ENCODE peak calls at places on chromosomes 11 and 22, in eight cellular contexts. M, R, O, H, W, G, J and S are unnamed samples.

GRCh38 chr22:48578138-48579034 is 1249.3 kb downstream of the BRD1 start:
- DNase-seq in J (no peak), O (no peak), H (no peak), W (no peak), M (no peak), R (no peak), G (no peak), S (no peak)

GRCh38 chr11:77085652-77086051 is 17.0 kb upstream of the OMP start:
- DNase-seq in G (no peak), R (no peak), H (peak; percentile 8), M (no peak), J (peak; percentile 38), W (no peak), O (no peak), S (no peak)

GRCh38 chr11:66864172-66864901 is 7.5 kb downstream of the LRFN4 start:
- DNase-seq in H (no peak), W (no peak), J (no peak), G (no peak), R (no peak), O (no peak), M (no peak), S (no peak)

GRCh38 chr11:117315285-117316196 is 515 bp downstream of the BACE1 start:
- DNase-seq in H (peak; percentile 33), J (peak; percentile 80), O (no peak), G (no peak), R (peak; percentile 24), M (no peak), W (no peak), S (no peak)

GRCh38 chr22:43385770-43386641 is 25.8 kb upstream of the MPPED1 start:
- DNase-seq in J (peak; percentile 94), G (peak; percentile 54), W (peak; percentile 75), O (peak; percentile 79), R (peak; percentile 76), H (peak; percentile 78), M (peak; percentile 69), S (peak; percentile 66)

GRCh38 chr11:126132319-126132718 is 69.7 kb upstream of the CDON start:
- DNase-seq in R (no peak), O (peak; percentile 54), M (no peak), W (no peak), J (no peak), H (peak; percentile 77), G (peak; percentile 55), S (peak; percentile 63)

GRCh38 chr22:45092644-45093043 is 71.1 kb upstream of the NUP50 start:
- DNase-seq in M (no peak), O (no peak), W (no peak), R (no peak), H (no peak), J (no peak), G (no peak), S (no peak)

GRCh38 chr11:78228467-78228866 is 39.7 kb downstream of the USP35 start:
- DNase-seq in M (peak; percentile 51), H (no peak), O (peak; percentile 26), G (peak; percentile 63), R (no peak), J (no peak), W (peak; percentile 73), S (no peak)

GRCh38 chr11:2275334-2276279 is 5.2 kb upstream of the ASCL2 start:
- DNase-seq in H (peak; percentile 8), M (no peak), R (no peak), O (no peak), W (no peak), G (no peak), J (no peak), S (no peak)

GRCh38 chr22:33470456-33470855 is 412.3 kb upstream of the SYN3 start:
- DNase-seq in O (no peak), W (no peak), M (no peak), R (no peak), H (no peak), G (no peak), J (no peak), S (no peak)
- TF ChIP-seq POLR2A in O (no peak), W (no peak), M (no peak), R (no peak), H (no peak), G (no peak), J (no peak), S (no peak)

DNA sequence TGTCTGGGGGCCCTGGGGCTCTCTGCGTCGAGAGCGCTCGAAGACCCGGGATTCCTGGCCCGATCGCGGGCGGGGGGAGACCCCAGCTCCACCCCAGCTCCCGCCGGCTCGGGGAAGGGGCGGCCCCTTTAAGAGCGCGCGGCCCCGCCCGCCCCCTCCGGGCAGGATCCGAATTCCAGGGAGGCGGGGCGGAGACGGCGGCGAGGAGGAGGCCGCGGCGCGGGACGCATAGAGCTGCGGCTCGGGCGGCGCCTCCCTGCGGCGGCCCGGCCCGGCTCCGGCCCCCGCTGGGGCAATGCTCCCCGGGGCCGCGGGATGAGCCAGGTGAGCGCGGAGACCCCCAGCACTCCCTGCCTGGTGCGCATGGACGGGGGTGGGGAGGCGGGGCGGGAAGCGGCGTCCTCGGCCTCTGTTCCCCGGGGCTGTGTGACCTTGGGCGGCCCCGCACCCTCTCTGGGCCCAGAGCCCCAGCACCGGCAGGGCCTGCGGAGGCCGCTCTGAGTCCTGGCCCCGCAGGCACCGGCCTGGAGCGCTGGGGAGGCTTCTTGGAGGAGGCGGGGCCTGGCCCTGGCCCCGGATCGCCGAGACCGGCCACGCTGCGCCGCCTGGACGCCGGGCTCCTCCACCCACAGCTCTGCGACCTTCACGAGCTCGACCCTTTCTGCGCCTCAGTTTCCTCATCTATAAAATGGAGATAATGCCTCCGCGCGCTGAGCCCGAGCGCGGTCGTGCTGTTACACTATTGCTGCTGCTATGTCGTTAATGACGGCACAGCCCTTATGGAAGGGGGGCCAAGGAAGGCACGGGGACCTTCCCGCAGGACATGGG is 594 bp downstream of the GAS2L1 start:
- DNase-seq in J (peak; percentile 86), R (peak; percentile 90), O (peak; percentile 83), G (peak; percentile 74), H (peak; percentile 80), W (peak; percentile 84), M (peak; percentile 50), S (peak; percentile 77)
- TF ChIP-seq CTCF in J (no peak), R (no peak), O (no peak), G (peak; percentile 35), H (peak; percentile 28), W (peak; percentile 14), M (peak; percentile 22), S (peak; percentile 46)

GRCh38 chr11:102464859-102465500 is 12.4 kb upstream of the TMEM123 start:
- DNase-seq in G (no peak), W (no peak), O (no peak), J (no peak), R (no peak), M (no peak), H (no peak), S (no peak)

GRCh38 chr11:102458531-102458930 is 6.0 kb upstream of the TMEM123 start:
- DNase-seq in H (no peak), G (no peak), W (no peak), R (no peak), O (no peak), M (no peak), J (no peak), S (no peak)

GRCh38 chr11:102459393-102459792 is 6.8 kb upstream of the TMEM123 start:
- DNase-seq in M (no peak), H (no peak), O (no peak), R (no peak), J (no peak), W (no peak), G (no peak), S (no peak)

GRCh38 chr11:102464037-102464436 is 11.5 kb upstream of the TMEM123 start:
- DNase-seq in O (no peak), W (no peak), H (no peak), M (no peak), R (no peak), G (no peak), J (no peak), S (no peak)

DNA sequence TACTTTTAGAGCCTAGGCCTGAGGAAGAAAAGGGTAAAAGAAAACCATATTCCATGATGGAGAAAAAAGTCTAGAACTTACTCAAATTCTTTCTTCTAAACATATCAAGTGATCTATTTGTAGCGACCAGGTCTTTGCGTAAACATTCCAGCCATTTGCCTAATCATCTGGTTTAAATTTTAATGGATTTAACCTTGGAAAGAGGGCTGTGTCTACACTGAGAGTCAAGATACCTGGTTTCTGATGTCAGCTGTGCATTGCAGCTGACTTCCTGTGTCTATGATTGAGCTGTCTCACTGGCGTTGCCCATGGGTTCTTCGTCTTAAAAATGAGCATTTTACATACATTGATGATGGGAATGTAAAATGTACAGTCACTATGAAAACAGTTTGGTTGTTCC is 10.0 kb upstream of the TMEM123 start:
- DNase-seq in H (no peak), J (no peak), G (no peak), R (no peak), O (peak; percentile 17), W (no peak), M (no peak), S (no peak)
- TF ChIP-seq POLR2A in H (no peak), J (no peak), G (no peak), R (no peak), O (no peak), W (no peak), M (no peak), S (no peak)

GRCh38 chr11:386483-386882 is 7.5 kb upstream of the PKP3 start:
- DNase-seq in R (no peak), O (no peak), W (no peak), M (no peak), J (no peak), H (no peak), G (no peak), S (no peak)

GRCh38 chr11:390175-390574 is 3.8 kb upstream of the PKP3 start:
- DNase-seq in G (no peak), O (peak; percentile 54), J (no peak), R (no peak), M (no peak), W (peak; percentile 57), H (no peak), S (no peak)

GRCh38 chr11:384511-384910 is 9.5 kb upstream of the PKP3 start:
- DNase-seq in O (no peak), G (no peak), W (no peak), M (no peak), R (no peak), H (no peak), J (no peak), S (no peak)

GRCh38 chr11:385594-386351 is 8.2 kb upstream of the PKP3 start:
- DNase-seq in R (no peak), O (no peak), H (no peak), G (no peak), W (no peak), J (no peak), M (no peak), S (no peak)

GRCh38 chr11:387193-387793 is 6.7 kb upstream of the PKP3 start:
- DNase-seq in H (no peak), O (no peak), M (no peak), G (no peak), R (no peak), J (no peak), W (no peak), S (no peak)
- TF ChIP-seq CTCF in H (no peak), O (no peak), M (no peak), G (no peak), R (no peak), J (no peak), W (no peak), S (no peak)

GRCh38 chr11:75311858-75312288 is 39.6 kb downstream of the ARRB1 start:
- DNase-seq in R (peak; percentile 89), G (peak; percentile 86), W (no peak), M (no peak), J (no peak), H (peak; percentile 80), O (peak; percentile 35), S (no peak)
- TF ChIP-seq POLR2A in R (peak; percentile 74), G (peak; percentile 61), W (no peak), M (no peak), J (no peak), H (no peak), O (peak; percentile 24), S (no peak)